ENCODE peak calls at places on chromosomes 16 and 17, in four cellular contexts. One of them, this sample, is unnamed.

GRCh38 chr16:69145658-69146057 is 13.2 kb downstream of the UTP4 start:
- DNase-seq in cardiac muscle cell: peak; percentile 68
- DNase-seq in activated CD4-positive, alpha-beta T cell treated with anti-CD3 and anti-CD28 coated beads, Interleukin-2, amount 10 ng/mL, durations not matched to agents 24 days and 14 days: no peak
- DNase-seq in tibial artery: no peak
- DNase-seq in this sample: no peak

GRCh38 chr17:76474238-76474637 is 6.8 kb downstream of the AANAT start:
- DNase-seq in cardiac muscle cell: no peak
- DNase-seq in activated CD4-positive, alpha-beta T cell treated with anti-CD3 and anti-CD28 coated beads, Interleukin-2, amount 10 ng/mL, durations not matched to agents 24 days and 14 days: no peak
- DNase-seq in tibial artery: no peak
- DNase-seq in this sample: no peak

GRCh38 chr17:58263773-58264172 is 17.0 kb downstream of the MPO start:
- DNase-seq in cardiac muscle cell: no peak
- DNase-seq in activated CD4-positive, alpha-beta T cell treated with anti-CD3 and anti-CD28 coated beads, Interleukin-2, amount 10 ng/mL, durations not matched to agents 24 days and 14 days: no peak
- DNase-seq in tibial artery: no peak
- DNase-seq in this sample: no peak

GRCh38 chr16:58196898-58197313 is 1.0 kb downstream of the CSNK2A2 start:
- DNase-seq in cardiac muscle cell: peak; percentile 46
- DNase-seq in activated CD4-positive, alpha-beta T cell treated with anti-CD3 and anti-CD28 coated beads, Interleukin-2, amount 10 ng/mL, durations not matched to agents 24 days and 14 days: peak; percentile 61
- DNase-seq in tibial artery: no peak
- DNase-seq in this sample: no peak

GRCh38 chr17:7579001-7579838 is at the start of gene CD68:
- DNase-seq in cardiac muscle cell: peak; percentile 93
- DNase-seq in activated CD4-positive, alpha-beta T cell treated with anti-CD3 and anti-CD28 coated beads, Interleukin-2, amount 10 ng/mL, durations not matched to agents 24 days and 14 days: peak; percentile 83
- DNase-seq in tibial artery: peak; percentile 91
- DNase-seq in this sample: no peak

GRCh38 chr16:68420366-68420765 is 27.9 kb downstream of the SMPD3 start:
- DNase-seq in cardiac muscle cell: no peak
- DNase-seq in activated CD4-positive, alpha-beta T cell treated with anti-CD3 and anti-CD28 coated beads, Interleukin-2, amount 10 ng/mL, durations not matched to agents 24 days and 14 days: no peak
- DNase-seq in tibial artery: no peak
- DNase-seq in this sample: no peak

GRCh38 chr16:29745126-29745852 is 501 bp downstream of the C16orf54 start:
- DNase-seq in cardiac muscle cell: no peak
- DNase-seq in activated CD4-positive, alpha-beta T cell treated with anti-CD3 and anti-CD28 coated beads, Interleukin-2, amount 10 ng/mL, durations not matched to agents 24 days and 14 days: peak; percentile 85
- DNase-seq in tibial artery: no peak
- DNase-seq in this sample: no peak

GRCh38 chr17:76805319-76805718 is 62.9 kb upstream of the MGAT5B start:
- DNase-seq in cardiac muscle cell: peak; percentile 25
- DNase-seq in activated CD4-positive, alpha-beta T cell treated with anti-CD3 and anti-CD28 coated beads, Interleukin-2, amount 10 ng/mL, durations not matched to agents 24 days and 14 days: no peak
- DNase-seq in tibial artery: no peak
- DNase-seq in this sample: no peak

GRCh38 chr17:13306310-13306962 is 288.6 kb upstream of the ELAC2 start:
- DNase-seq in cardiac muscle cell: peak; percentile 91
- DNase-seq in activated CD4-positive, alpha-beta T cell treated with anti-CD3 and anti-CD28 coated beads, Interleukin-2, amount 10 ng/mL, durations not matched to agents 24 days and 14 days: peak; percentile 59
- DNase-seq in tibial artery: no peak
- DNase-seq in this sample: no peak

GRCh38 chr17:50087246-50087911 is 7.8 kb upstream of the PDK2 start:
- DNase-seq in cardiac muscle cell: peak; percentile 83
- DNase-seq in activated CD4-positive, alpha-beta T cell treated with anti-CD3 and anti-CD28 coated beads, Interleukin-2, amount 10 ng/mL, durations not matched to agents 24 days and 14 days: peak; percentile 95
- DNase-seq in tibial artery: peak; percentile 62
- DNase-seq in this sample: peak; percentile 49

GRCh38 chr16:10927497-10928112 is 14.7 kb downstream of the DEXI start:
- DNase-seq in cardiac muscle cell: no peak
- DNase-seq in activated CD4-positive, alpha-beta T cell treated with anti-CD3 and anti-CD28 coated beads, Interleukin-2, amount 10 ng/mL, durations not matched to agents 24 days and 14 days: no peak
- DNase-seq in tibial artery: no peak
- DNase-seq in this sample: no peak

GRCh38 chr17:49343273-49343672 is 18.8 kb downstream of the ZNF652 start:
- DNase-seq in cardiac muscle cell: peak; percentile 51
- DNase-seq in activated CD4-positive, alpha-beta T cell treated with anti-CD3 and anti-CD28 coated beads, Interleukin-2, amount 10 ng/mL, durations not matched to agents 24 days and 14 days: peak; percentile 73
- DNase-seq in tibial artery: no peak
- DNase-seq in this sample: no peak

GRCh38 chr16:58222532-58223316 is 24.8 kb upstream of the CSNK2A2 start:
- DNase-seq in cardiac muscle cell: peak; percentile 6
- DNase-seq in activated CD4-positive, alpha-beta T cell treated with anti-CD3 and anti-CD28 coated beads, Interleukin-2, amount 10 ng/mL, durations not matched to agents 24 days and 14 days: no peak
- DNase-seq in tibial artery: no peak
- DNase-seq in this sample: no peak

GRCh38 chr17:57705921-57706695 is 39.0 kb downstream of the CCDC182 start:
- DNase-seq in cardiac muscle cell: no peak
- DNase-seq in activated CD4-positive, alpha-beta T cell treated with anti-CD3 and anti-CD28 coated beads, Interleukin-2, amount 10 ng/mL, durations not matched to agents 24 days and 14 days: no peak
- DNase-seq in tibial artery: no peak
- DNase-seq in this sample: no peak

GRCh38 chr16:30395155-30395991 is at the start of gene ZNF48:
- DNase-seq in cardiac muscle cell: peak; percentile 94
- DNase-seq in activated CD4-positive, alpha-beta T cell treated with anti-CD3 and anti-CD28 coated beads, Interleukin-2, amount 10 ng/mL, durations not matched to agents 24 days and 14 days: peak; percentile 90
- DNase-seq in tibial artery: peak; percentile 82
- DNase-seq in this sample: peak; percentile 62

GRCh38 chr17:52237151-52237550 is 78.6 kb upstream of the CA10 start:
- DNase-seq in cardiac muscle cell: no peak
- DNase-seq in activated CD4-positive, alpha-beta T cell treated with anti-CD3 and anti-CD28 coated beads, Interleukin-2, amount 10 ng/mL, durations not matched to agents 24 days and 14 days: no peak
- DNase-seq in tibial artery: no peak
- DNase-seq in this sample: no peak

GRCh38 chr17:41869426-41869825 is 4.2 kb upstream of the KLHL11 start:
- DNase-seq in cardiac muscle cell: no peak
- DNase-seq in activated CD4-positive, alpha-beta T cell treated with anti-CD3 and anti-CD28 coated beads, Interleukin-2, amount 10 ng/mL, durations not matched to agents 24 days and 14 days: no peak
- DNase-seq in tibial artery: no peak
- DNase-seq in this sample: no peak

GRCh38 chr17:31074772-31075538 is 19.8 kb upstream of the NF1 start:
- DNase-seq in cardiac muscle cell: no peak
- DNase-seq in activated CD4-positive, alpha-beta T cell treated with anti-CD3 and anti-CD28 coated beads, Interleukin-2, amount 10 ng/mL, durations not matched to agents 24 days and 14 days: no peak
- DNase-seq in tibial artery: no peak
- DNase-seq in this sample: no peak

GRCh38 chr17:9016941-9017552 is 4.3 kb upstream of the NTN1 start:
- DNase-seq in cardiac muscle cell: no peak
- DNase-seq in activated CD4-positive, alpha-beta T cell treated with anti-CD3 and anti-CD28 coated beads, Interleukin-2, amount 10 ng/mL, durations not matched to agents 24 days and 14 days: no peak
- DNase-seq in tibial artery: no peak
- DNase-seq in this sample: no peak

GRCh38 chr17:47286198-47286914 is 32.7 kb downstream of the ITGB3 start:
- DNase-seq in cardiac muscle cell: no peak
- DNase-seq in activated CD4-positive, alpha-beta T cell treated with anti-CD3 and anti-CD28 coated beads, Interleukin-2, amount 10 ng/mL, durations not matched to agents 24 days and 14 days: no peak
- DNase-seq in tibial artery: no peak
- DNase-seq in this sample: no peak

GRCh38 chr17:7336240-7337175 is at the start of gene ACAP1:
- DNase-seq in cardiac muscle cell: no peak
- DNase-seq in activated CD4-positive, alpha-beta T cell treated with anti-CD3 and anti-CD28 coated beads, Interleukin-2, amount 10 ng/mL, durations not matched to agents 24 days and 14 days: peak; percentile 95
- DNase-seq in tibial artery: no peak
- DNase-seq in this sample: no peak

GRCh38 chr17:79478051-79478461 is 132.8 kb downstream of the RBFOX3 start:
- DNase-seq in cardiac muscle cell: no peak
- DNase-seq in activated CD4-positive, alpha-beta T cell treated with anti-CD3 and anti-CD28 coated beads, Interleukin-2, amount 10 ng/mL, durations not matched to agents 24 days and 14 days: no peak
- DNase-seq in tibial artery: no peak
- DNase-seq in this sample: no peak

GRCh38 chr17:57276621-57277020 is 20.3 kb downstream of the MSI2 start:
- DNase-seq in cardiac muscle cell: no peak
- DNase-seq in activated CD4-positive, alpha-beta T cell treated with anti-CD3 and anti-CD28 coated beads, Interleukin-2, amount 10 ng/mL, durations not matched to agents 24 days and 14 days: no peak
- DNase-seq in tibial artery: no peak
- DNase-seq in this sample: no peak

GRCh38 chr17:75345514-75346167 is 56.4 kb upstream of the SLC25A19 start:
- DNase-seq in cardiac muscle cell: no peak
- DNase-seq in activated CD4-positive, alpha-beta T cell treated with anti-CD3 and anti-CD28 coated beads, Interleukin-2, amount 10 ng/mL, durations not matched to agents 24 days and 14 days: peak; percentile 80
- DNase-seq in tibial artery: no peak
- DNase-seq in this sample: no peak

GRCh38 chr17:27480699-27481098 is 24.5 kb downstream of the KSR1 start:
- DNase-seq in cardiac muscle cell: no peak
- DNase-seq in activated CD4-positive, alpha-beta T cell treated with anti-CD3 and anti-CD28 coated beads, Interleukin-2, amount 10 ng/mL, durations not matched to agents 24 days and 14 days: peak; percentile 65
- DNase-seq in tibial artery: no peak
- DNase-seq in this sample: no peak

GRCh38 chr17:30113213-30113612 is 3.4 kb upstream of the NSRP1 start:
- DNase-seq in cardiac muscle cell: no peak
- DNase-seq in activated CD4-positive, alpha-beta T cell treated with anti-CD3 and anti-CD28 coated beads, Interleukin-2, amount 10 ng/mL, durations not matched to agents 24 days and 14 days: peak; percentile 69
- DNase-seq in tibial artery: no peak
- DNase-seq in this sample: no peak

GRCh38 chr17:54694287-54694887 is 206.3 kb upstream of the TOM1L1 start:
- DNase-seq in cardiac muscle cell: no peak
- DNase-seq in activated CD4-positive, alpha-beta T cell treated with anti-CD3 and anti-CD28 coated beads, Interleukin-2, amount 10 ng/mL, durations not matched to agents 24 days and 14 days: no peak
- DNase-seq in tibial artery: no peak
- DNase-seq in this sample: no peak

GRCh38 chr16:86418981-86419380 is 91.3 kb upstream of the FOXF1 start:
- DNase-seq in cardiac muscle cell: no peak
- DNase-seq in activated CD4-positive, alpha-beta T cell treated with anti-CD3 and anti-CD28 coated beads, Interleukin-2, amount 10 ng/mL, durations not matched to agents 24 days and 14 days: no peak
- DNase-seq in tibial artery: no peak
- DNase-seq in this sample: no peak

GRCh38 chr17:82787081-82787848 is 35.4 kb downstream of the TBCD start:
- DNase-seq in cardiac muscle cell: no peak
- DNase-seq in activated CD4-positive, alpha-beta T cell treated with anti-CD3 and anti-CD28 coated beads, Interleukin-2, amount 10 ng/mL, durations not matched to agents 24 days and 14 days: no peak
- DNase-seq in tibial artery: peak; percentile 71
- DNase-seq in this sample: no peak

GRCh38 chr17:50470451-50470850 is 1.8 kb upstream of the CHAD start:
- DNase-seq in cardiac muscle cell: no peak
- DNase-seq in activated CD4-positive, alpha-beta T cell treated with anti-CD3 and anti-CD28 coated beads, Interleukin-2, amount 10 ng/mL, durations not matched to agents 24 days and 14 days: no peak
- DNase-seq in tibial artery: no peak
- DNase-seq in this sample: no peak

GRCh38 chr17:59491353-59492090 is 73.9 kb upstream of the DHX40 start:
- DNase-seq in cardiac muscle cell: no peak
- DNase-seq in activated CD4-positive, alpha-beta T cell treated with anti-CD3 and anti-CD28 coated beads, Interleukin-2, amount 10 ng/mL, durations not matched to agents 24 days and 14 days: no peak
- DNase-seq in tibial artery: no peak
- DNase-seq in this sample: no peak

GRCh38 chr17:5508855-5509254 is 22.5 kb downstream of the MIS12 start:
- DNase-seq in cardiac muscle cell: peak; percentile 27
- DNase-seq in activated CD4-positive, alpha-beta T cell treated with anti-CD3 and anti-CD28 coated beads, Interleukin-2, amount 10 ng/mL, durations not matched to agents 24 days and 14 days: no peak
- DNase-seq in tibial artery: no peak
- DNase-seq in this sample: no peak

GRCh38 chr17:46020023-46020735 is 21.1 kb downstream of the STH start:
- DNase-seq in cardiac muscle cell: no peak
- DNase-seq in activated CD4-positive, alpha-beta T cell treated with anti-CD3 and anti-CD28 coated beads, Interleukin-2, amount 10 ng/mL, durations not matched to agents 24 days and 14 days: peak; percentile 79
- DNase-seq in tibial artery: no peak
- DNase-seq in this sample: no peak